ENCODE peak calls at places on chromosomes 13 and 19, in four cellular contexts. C is mesendoderm, V is NCI-H1105 treated with DMSO at 0.1 percent for 48 hours, O is left colon. F is an unnamed sample.

GRCh38 chr13:112066624-112067004 is 335 bp upstream of the SOX1 start:
- DNase-seq in C (peak), V (peak), O (peak), F (no peak)

GRCh38 chr13:23741879-23742510 is 147.2 kb downstream of the MIPEP start:
- DNase-seq in C (peak), V (no peak), O (no peak), F (no peak)

GRCh38 chr13:87259479-87260083 is 411.6 kb upstream of the SLITRK5 start:
- DNase-seq in C (peak), V (no peak), O (no peak), F (no peak)

GRCh38 chr13:111031531-111031961 is 83.6 kb upstream of the ARHGEF7 start:
- DNase-seq in C (no peak), V (no peak), O (no peak), F (no peak)

GRCh38 chr13:24050292-24050711 is 110.2 kb upstream of the SPATA13 start:
- DNase-seq in C (no peak), V (no peak), O (peak), F (peak)

GRCh38 chr13:35279500-35279899 is 197.0 kb downstream of the MAB21L1 start:
- DNase-seq in C (no peak), V (no peak), O (no peak), F (no peak)

GRCh38 chr19:16920816-16921529 is 32.2 kb downstream of the F2RL3 start:
- DNase-seq in C (peak), V (no peak), O (no peak), F (no peak)

GRCh38 chr19:47274891-47275865 is 493 bp downstream of the INAFM1 start:
- DNase-seq in C (no peak), V (no peak), O (peak), F (no peak)

GRCh38 chr13:50123862-50124535 is 108.8 kb downstream of the KCNRG start:
- DNase-seq in C (peak), V (peak), O (peak), F (peak)

GRCh38 chr13:37074703-37075102 is 15.2 kb upstream of the SUPT20H start:
- DNase-seq in C (peak), V (peak), O (no peak), F (no peak)

GRCh38 chr19:45798995-45799517 is 6.4 kb upstream of the DMWD start:
- DNase-seq in C (peak), V (peak), O (peak), F (peak)

GRCh38 chr13:49936085-49936942 is at the start of gene SPRYD7:
- DNase-seq in C (peak), V (peak), O (peak), F (peak)

GRCh38 chr13:113854238-113855011 is 9.5 kb downstream of the GAS6 start:
- DNase-seq in C (no peak), V (no peak), O (no peak), F (no peak)

GRCh38 chr13:78603240-78603947 is at the start of gene POU4F1:
- DNase-seq in C (peak), V (peak), O (peak), F (no peak)

GRCh38 chr19:4650159-4650558 is 10.8 kb downstream of the TNFAIP8L1 start:
- DNase-seq in C (no peak), V (no peak), O (no peak), F (no peak)